ENCODE peak calls at places on chromosomes 11 and 22, in ten cellular contexts. D is psoas muscle; X is RWPE1; K is pancreas; S is body of pancreas; N is CD8-positive, alpha-beta T cell; G is AG09319; I is cardiac muscle cell; M is B cell; Q is upper lobe of right lung. E is an unnamed sample.

GRCh38 chr11:133659542-133660201 is 127.4 kb upstream of the OPCML start:
- DNase-seq in I (no peak), G (no peak), N (no peak), K (no peak), Q (no peak), M (no peak), S (no peak), D (no peak), X (no peak), E (no peak)

GRCh38 chr11:134759314-134759713 is 347.3 kb upstream of the B3GAT1 start:
- DNase-seq in Q (no peak), D (no peak), G (no peak), X (no peak), S (peak), N (no peak), M (no peak), I (no peak), K (peak), E (no peak)

GRCh38 chr22:42662114-42663021 is 13.2 kb upstream of the CYB5R3 start:
- DNase-seq in D (peak), N (peak), Q (peak), G (no peak), M (peak), S (peak), I (peak), K (peak), X (peak), E (peak)

GRCh38 chr22:36641902-36642640 is 61.5 kb downstream of the CACNG2 start:
- DNase-seq in M (no peak), Q (no peak), G (peak), D (no peak), N (no peak), K (no peak), X (peak), I (no peak), S (no peak), E (no peak)

GRCh38 chr11:94494200-94494545 is 389 bp downstream of the ANKRD49 start:
- DNase-seq in N (no peak), G (no peak), Q (no peak), S (no peak), I (no peak), M (no peak), X (no peak), D (no peak), K (no peak), E (no peak)

GRCh38 chr11:1565173-1565903 is 6.7 kb downstream of the DUSP8 start:
- DNase-seq in M (peak), D (no peak), S (no peak), N (peak), X (no peak), G (no peak), K (peak), I (no peak), Q (peak), E (no peak)

GRCh38 chr11:69272961-69273461 is 20.9 kb upstream of the MYEOV start:
- DNase-seq in D (no peak), N (no peak), M (no peak), Q (peak), X (no peak), I (no peak), G (no peak), K (no peak), S (no peak), E (no peak)

GRCh38 chr11:119615003-119615878 is 113.8 kb downstream of the NECTIN1 start:
- DNase-seq in X (peak), M (no peak), K (no peak), N (no peak), I (no peak), G (peak), D (no peak), Q (no peak), S (peak), E (no peak)

GRCh38 chr11:64766881-64767280 is 7.1 kb upstream of the PYGM start:
- DNase-seq in N (no peak), K (no peak), D (peak), M (no peak), I (no peak), S (no peak), G (no peak), X (no peak), Q (peak), E (no peak)

GRCh38 chr11:64772318-64773018 is 5.9 kb downstream of the SF1 start:
- DNase-seq in D (no peak), S (no peak), G (no peak), I (no peak), K (no peak), M (peak), X (no peak), N (no peak), Q (no peak), E (no peak)

GRCh38 chr11:18749681-18750319 is 23.8 kb upstream of the IGSF22 start:
- DNase-seq in X (peak), G (peak), D (no peak), I (peak), Q (no peak), S (no peak), K (no peak), N (no peak), M (no peak), E (no peak)

GRCh38 chr11:16607675-16608644 is 130.5 kb upstream of the C11orf58 start:
- DNase-seq in X (peak), M (no peak), D (peak), K (peak), G (no peak), Q (peak), I (peak), S (peak), N (no peak), E (no peak)

GRCh38 chr11:126113515-126113957 is 50.9 kb upstream of the CDON start:
- DNase-seq in M (no peak), G (peak), N (no peak), I (peak), Q (peak), D (peak), S (peak), K (peak), X (peak), E (no peak)

GRCh38 chr11:1896895-1897294 is 5.2 kb upstream of the PRR33 start:
- DNase-seq in M (no peak), I (no peak), X (no peak), G (no peak), D (no peak), S (no peak), K (no peak), Q (no peak), N (no peak), E (no peak)

GRCh38 chr22:44667829-44668189 is 34.2 kb upstream of the PRR5 start:
- DNase-seq in N (peak), I (no peak), D (no peak), G (no peak), Q (no peak), S (no peak), X (no peak), M (no peak), K (no peak), E (peak)

GRCh38 chr11:111596319-111596718 is 5.9 kb upstream of the SIK2 start:
- DNase-seq in S (no peak), X (no peak), Q (no peak), M (no peak), I (no peak), G (no peak), K (no peak), N (no peak), D (no peak), E (no peak)

GRCh38 chr11:59678813-59679165 is 10.0 kb upstream of the PATL1 start:
- DNase-seq in D (no peak), M (no peak), N (no peak), S (no peak), X (no peak), K (no peak), Q (no peak), I (no peak), G (no peak), E (no peak)

GRCh38 chr11:16296243-16296642 is 60.1 kb downstream of the SOX6 start:
- DNase-seq in I (no peak), S (no peak), D (no peak), N (no peak), G (no peak), Q (no peak), X (no peak), M (no peak), K (no peak), E (no peak)

GRCh38 chr11:13668957-13669521 is 571 bp downstream of the FAR1 start:
- DNase-seq in N (peak), M (no peak), S (peak), I (peak), X (peak), K (peak), G (no peak), Q (peak), D (no peak), E (peak)

GRCh38 chr11:60130496-60130895 is 42.0 kb downstream of the MS4A2 start:
- DNase-seq in N (no peak), I (peak), D (no peak), X (peak), K (no peak), M (peak), Q (no peak), G (no peak), S (peak), E (no peak)

GRCh38 chr11:79237676-79238075 is 203.2 kb downstream of the TENM4 start:
- DNase-seq in X (no peak), I (peak), N (no peak), Q (no peak), G (peak), K (no peak), M (no peak), D (no peak), S (peak), E (no peak)

GRCh38 chr22:36594569-36594968 is 65.6 kb upstream of the EIF3D start:
- DNase-seq in M (no peak), S (no peak), K (no peak), I (no peak), N (no peak), Q (peak), G (no peak), X (no peak), D (no peak), E (no peak)

GRCh38 chr22:40181323-40181722 is 3.6 kb downstream of the TNRC6B start:
- DNase-seq in Q (no peak), K (no peak), S (no peak), M (no peak), I (no peak), G (no peak), X (no peak), N (no peak), D (no peak), E (no peak)

GRCh38 chr11:43948341-43949185 is 6.1 kb downstream of the C11orf96 start:
- DNase-seq in X (no peak), Q (peak), K (no peak), D (no peak), M (no peak), I (no peak), N (no peak), S (no peak), G (no peak), E (no peak)

GRCh38 chr22:46110215-46110614 is 40.1 kb upstream of the PPARA start:
- DNase-seq in K (peak), G (no peak), S (no peak), M (no peak), X (no peak), I (no peak), Q (no peak), N (no peak), D (no peak), E (no peak)

GRCh38 chr22:50101870-50102565 is 12.2 kb downstream of the MOV10L1 start:
- DNase-seq in K (no peak), D (no peak), M (no peak), G (no peak), N (no peak), X (no peak), I (no peak), Q (no peak), S (no peak), E (no peak)

GRCh38 chr22:44807915-44808690 is 55.7 kb downstream of the ARHGAP8 start:
- DNase-seq in I (peak), K (no peak), N (no peak), G (no peak), D (no peak), S (no peak), M (no peak), Q (no peak), X (no peak), E (no peak)

DNA sequence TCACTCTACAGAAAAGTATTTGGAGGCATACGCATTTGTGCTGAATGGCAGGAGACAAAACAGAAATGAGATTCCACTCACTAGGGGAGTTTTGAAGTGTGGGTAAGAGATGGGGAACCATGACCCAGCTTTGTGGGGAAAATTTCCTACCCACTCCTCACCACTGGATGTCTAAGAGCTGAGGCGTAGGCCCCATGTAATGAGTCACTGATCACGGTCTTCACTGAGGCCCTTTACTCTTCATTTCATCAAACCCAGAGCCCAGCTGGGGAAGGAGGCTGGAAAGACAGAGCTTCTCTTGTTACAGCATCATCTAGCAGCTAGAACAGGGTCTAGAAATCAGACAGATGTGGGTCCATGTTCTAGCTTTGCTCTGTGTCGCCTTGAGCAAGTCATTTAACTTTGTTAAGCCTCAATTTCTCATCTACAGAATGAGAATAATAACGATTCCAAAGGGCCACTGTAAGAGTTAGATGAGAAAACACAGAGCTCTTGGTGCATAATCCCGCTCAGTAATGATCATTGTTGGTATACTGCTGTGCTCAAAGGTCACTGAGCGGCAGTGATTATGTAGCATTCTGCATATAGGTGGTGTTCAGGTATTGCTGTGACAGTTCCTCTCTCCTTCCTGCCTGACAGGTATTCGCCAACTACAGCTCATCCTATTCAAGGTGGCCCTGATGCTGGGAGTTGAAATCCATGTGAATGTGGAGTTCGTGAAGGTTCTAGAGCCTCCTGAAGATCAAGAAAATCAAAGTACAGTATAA is 97.2 kb downstream of the MICAL2 start:
- DNase-seq in S (no peak), X (no peak), M (no peak), N (no peak), K (no peak), I (no peak), Q (peak), D (no peak), G (no peak), E (no peak)
- TF ChIP-seq CTCF in S (no peak), X (no peak), M (no peak), N (no peak), K (no peak), I (no peak), Q (no peak), D (no peak), G (no peak), E (no peak)

GRCh38 chr11:62976109-62976508 is 8.7 kb downstream of the SLC22A6 start:
- DNase-seq in Q (no peak), X (no peak), G (no peak), S (no peak), M (no peak), K (no peak), N (no peak), I (no peak), D (no peak), E (no peak)

GRCh38 chr11:62980133-62980760 is 4.5 kb downstream of the SLC22A6 start:
- DNase-seq in I (peak), S (no peak), Q (no peak), X (no peak), N (no peak), D (no peak), K (no peak), G (no peak), M (no peak), E (no peak)

GRCh38 chr11:62974848-62975522 is 9.8 kb downstream of the SLC22A6 start:
- DNase-seq in K (peak), D (no peak), G (no peak), Q (peak), M (no peak), S (peak), N (no peak), X (no peak), I (peak), E (peak)
- TF ChIP-seq CTCF in K (peak), D (peak), G (peak), Q (peak), M (peak), S (peak), N (no peak), X (peak), I (peak), E (peak)

GRCh38 chr11:101862410-101863233 is 52.2 kb upstream of the CEP126 start:
- DNase-seq in N (no peak), G (peak), K (no peak), Q (no peak), I (peak), D (no peak), S (peak), M (no peak), X (peak), E (no peak)
- TF ChIP-seq CTCF in N (no peak), G (peak), K (no peak), Q (peak), I (peak), D (peak), S (no peak), M (no peak), X (no peak), E (no peak)

DNA sequence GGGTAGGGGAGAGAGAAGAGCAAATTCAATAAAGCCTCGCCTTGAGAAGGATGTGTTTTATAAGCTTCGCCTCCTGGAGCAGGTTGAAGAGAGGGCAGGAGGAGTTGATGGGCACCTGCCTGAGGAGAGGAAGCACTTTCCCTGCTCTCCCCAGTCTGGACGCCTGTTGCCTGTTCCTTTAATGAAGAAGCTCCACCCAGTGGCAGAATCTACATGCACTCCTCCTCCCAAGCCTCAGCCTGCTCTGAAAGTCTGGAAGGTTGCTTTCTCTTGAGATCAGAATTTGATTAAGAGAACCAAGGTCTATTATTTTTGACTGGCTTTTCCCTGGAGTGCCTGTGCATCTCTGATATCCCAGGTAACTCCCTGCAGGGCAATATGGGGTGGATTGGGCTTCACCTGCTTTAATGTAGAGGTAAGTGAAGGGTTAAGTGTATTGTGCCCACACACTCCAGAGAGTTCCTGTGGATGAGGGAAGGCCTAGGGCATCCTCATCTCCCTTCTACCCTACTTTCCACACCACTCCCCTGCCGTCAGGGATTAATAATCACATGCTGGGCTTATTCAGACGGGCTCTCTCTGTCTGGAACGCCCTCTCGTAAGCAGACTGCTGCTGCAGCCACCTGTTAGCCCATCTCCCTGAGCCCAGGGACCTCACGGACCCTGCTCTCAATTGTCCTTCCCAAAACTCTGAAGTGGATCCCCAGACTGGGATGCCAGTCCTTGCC is 22.3 kb downstream of the NTM start:
- DNase-seq in S (no peak), K (no peak), N (no peak), X (no peak), G (no peak), M (no peak), I (peak), D (no peak), Q (no peak), E (no peak)
- TF ChIP-seq CTCF in S (no peak), K (no peak), N (no peak), X (no peak), G (no peak), M (no peak), I (peak), D (no peak), Q (no peak), E (no peak)

GRCh38 chr11:117923773-117924172 is 5.4 kb downstream of the TMPRSS13 start:
- DNase-seq in I (no peak), X (no peak), N (no peak), G (no peak), S (no peak), K (no peak), M (no peak), Q (no peak), D (no peak), E (no peak)
- TF ChIP-seq CTCF in I (no peak), X (no peak), N (no peak), G (no peak), S (no peak), K (no peak), M (no peak), Q (no peak), D (no peak), E (no peak)

DNA sequence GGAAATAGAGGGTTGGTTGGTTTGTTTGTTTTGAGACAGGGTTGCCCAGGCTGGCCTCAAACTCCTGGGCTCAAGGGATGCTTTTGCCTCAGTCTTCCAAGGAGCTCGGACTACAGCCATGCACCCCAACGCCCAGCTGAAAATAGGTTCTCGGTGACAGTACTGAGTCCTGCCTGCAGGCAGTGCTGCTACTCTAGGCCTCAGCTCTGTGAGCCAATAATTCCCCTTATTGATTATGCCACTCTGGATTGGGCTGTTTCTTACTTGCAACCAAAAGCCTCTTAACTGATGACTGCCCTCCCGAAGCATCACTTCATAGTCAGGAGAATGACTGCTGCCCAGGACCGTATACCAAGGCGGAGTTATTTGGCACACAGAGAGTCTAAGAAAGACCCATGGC is 1.2 kb upstream of the C11orf16 start:
- DNase-seq in I (no peak), M (no peak), S (no peak), K (no peak), X (no peak), Q (no peak), G (no peak), N (no peak), D (no peak), E (no peak)
- TF ChIP-seq CTCF in I (no peak), M (no peak), S (no peak), K (no peak), X (no peak), Q (no peak), G (no peak), N (no peak), D (no peak), E (no peak)

GRCh38 chr11:121534131-121535093 is 81.6 kb upstream of the SORL1-AS1 start:
- DNase-seq in I (no peak), K (no peak), N (no peak), S (peak), M (peak), G (peak), Q (no peak), D (no peak), X (no peak), E (no peak)
- TF ChIP-seq CTCF in I (peak), K (no peak), N (no peak), S (no peak), M (no peak), G (peak), Q (peak), D (peak), X (no peak), E (no peak)

GRCh38 chr11:93403930-93404329 is 73.4 kb downstream of the DEUP1 start:
- DNase-seq in Q (no peak), K (no peak), G (no peak), S (no peak), I (no peak), M (no peak), D (no peak), X (no peak), N (no peak), E (no peak)
- TF ChIP-seq CTCF in Q (no peak), K (no peak), G (no peak), S (no peak), I (no peak), M (no peak), D (no peak), X (no peak), N (no peak), E (no peak)